ENCODE peak calls at places on chromosomes 12 and 14, in nine cellular contexts. I is psoas muscle, L is Panc1, G is body of pancreas, O is tibial artery, Q is ovary, J is upper lobe of left lung, V is HepG2, Y is thyroid gland. D is an unnamed sample. For H3K9me3, the result is how much of the 10 kb centered on the place peaks cover.

GRCh38 chr12:49964849-49965624 is 3.4 kb downstream of the AQP5 start:
- DNase-seq in G (no peak), O (no peak), V (no peak), J (no peak), L (no peak), Q (no peak), I (no peak), Y (no peak), D (no peak)

GRCh38 chr14:85088231-85088630 is 441.7 kb upstream of the FLRT2 start:
- DNase-seq in G (no peak), V (no peak), Q (no peak), O (no peak), L (no peak), I (no peak), J (no peak), Y (no peak), D (no peak)

GRCh38 chr14:26379951-26380350 is 217.9 kb downstream of the NOVA1 start:
- DNase-seq in J (no peak), G (no peak), O (no peak), Y (no peak), I (no peak), V (no peak), Q (no peak), L (no peak), D (no peak)

GRCh38 chr12:54197037-54197909 is 8.5 kb upstream of the SMUG1 start:
- DNase-seq in Q (no peak), L (no peak), O (no peak), V (no peak), Y (no peak), J (no peak), G (no peak), I (peak), D (no peak)

GRCh38 chr14:37246427-37246829 is 48.7 kb downstream of the MIPOL1 start:
- DNase-seq in J (no peak), Q (no peak), V (peak), G (no peak), L (no peak), I (no peak), Y (no peak), O (no peak), D (no peak)

GRCh38 chr14:72608391-72609204 is 285.3 kb downstream of the DPF3 start:
- DNase-seq in I (no peak), G (no peak), V (no peak), Y (no peak), L (peak), Q (no peak), J (no peak), O (no peak), D (peak)

GRCh38 chr12:38880288-38880687 is 25.1 kb downstream of the CPNE8 start:
- DNase-seq in V (no peak), G (no peak), L (no peak), Q (no peak), J (no peak), I (no peak), O (no peak), Y (no peak), D (no peak)

GRCh38 chr12:26293612-26294011 is 98.2 kb downstream of the SSPN start:
- DNase-seq in I (no peak), J (no peak), O (no peak), G (no peak), Y (peak), V (no peak), Q (no peak), L (no peak), D (no peak)

GRCh38 chr14:72782817-72783216 is 111.1 kb downstream of the DPF3 start:
- DNase-seq in J (no peak), I (no peak), O (no peak), V (no peak), Q (no peak), L (no peak), Y (no peak), G (no peak), D (no peak)

GRCh38 chr14:73785834-73786631 is 65.6 kb upstream of the PTGR2 start:
- DNase-seq in Q (peak), O (peak), J (peak), G (peak), V (peak), I (peak), Y (peak), L (no peak), D (peak)
- TF ChIP-seq CTCF in Q (peak), O (peak), J (peak), G (no peak), V (peak), I (peak), Y (no peak), L (no peak), D (no peak)

GRCh38 chr12:75315518-75315917 is 14.6 kb downstream of the CAPS2 start:
- DNase-seq in O (no peak), Q (no peak), I (no peak), L (no peak), Y (no peak), G (no peak), J (no peak), V (no peak), D (no peak)
- H3K4me3 ChIP-seq in O (no peak), Q (no peak), I (no peak), L (no peak), Y (no peak), G (no peak), J (no peak), V (no peak), D (no peak)

GRCh38 chr14:105878125-105878524 is 351.7 kb downstream of the TMEM121 start:
- DNase-seq in I (peak), V (no peak), O (peak), Y (no peak), L (no peak), Q (no peak), G (peak), J (peak), D (peak)
- H3K9me3 ChIP-seq in I (under half), V (under half), O (under half), Y (under half), L (under half), Q (under half), G (under half), J (under half), D (under half)

GRCh38 chr14:76051717-76052459 is 66.3 kb downstream of the IFT43 start:
- DNase-seq in L (no peak), V (no peak), O (no peak), Q (no peak), G (no peak), Y (no peak), J (no peak), I (no peak), D (no peak)

GRCh38 chr14:76045773-76046172 is 60.2 kb downstream of the IFT43 start:
- DNase-seq in J (no peak), V (no peak), Y (no peak), Q (no peak), G (no peak), I (no peak), O (no peak), L (no peak), D (no peak)

GRCh38 chr14:76053576-76054369 is 68.2 kb downstream of the IFT43 start:
- DNase-seq in I (no peak), Y (no peak), V (no peak), Q (no peak), L (no peak), J (no peak), G (no peak), O (no peak), D (no peak)

GRCh38 chr14:76050797-76051392 is 65.3 kb downstream of the IFT43 start:
- DNase-seq in G (peak), Q (peak), O (no peak), I (no peak), L (peak), Y (peak), J (no peak), V (peak), D (peak)

GRCh38 chr14:76050250-76050649 is 64.7 kb downstream of the IFT43 start:
- DNase-seq in G (no peak), Q (no peak), O (no peak), V (no peak), I (no peak), L (no peak), Y (no peak), J (no peak), D (no peak)
- TF ChIP-seq CTCF in G (no peak), Q (no peak), O (no peak), V (no peak), I (no peak), L (no peak), Y (no peak), J (no peak), D (no peak)

GRCh38 chr14:81511110-81511900 is 22.3 kb downstream of the SEL1L start:
- DNase-seq in Q (no peak), O (no peak), V (peak), L (no peak), J (no peak), Y (no peak), I (no peak), G (no peak), D (no peak)
- H3K4me3 ChIP-seq in Q (no peak), O (no peak), V (no peak), L (no peak), J (no peak), Y (no peak), I (no peak), G (no peak), D (no peak)

DNA sequence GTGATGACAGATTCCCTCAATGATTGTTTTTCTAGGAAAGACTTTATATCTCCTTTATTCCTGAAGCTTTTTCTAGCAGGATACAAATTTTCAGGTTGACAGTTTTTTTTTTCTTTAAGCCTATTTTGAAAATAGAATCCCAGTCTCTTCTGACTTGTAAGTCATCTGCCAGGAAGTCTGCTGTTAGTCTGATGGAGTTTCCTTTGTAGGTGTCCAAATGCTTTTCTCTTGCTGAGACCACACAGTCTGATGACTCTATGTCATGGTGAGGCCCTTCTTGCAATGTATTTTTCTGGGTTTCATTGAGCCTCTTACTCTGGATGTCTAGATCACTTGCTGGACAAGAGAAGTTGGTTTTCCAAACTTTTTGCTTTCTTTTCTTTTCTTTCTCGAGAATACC is 30.6 kb downstream of the USP15 start:
- DNase-seq in G (no peak), Y (no peak), O (no peak), J (no peak), V (no peak), I (no peak), Q (no peak), L (no peak), D (no peak)
- H3K9me3 ChIP-seq in G (under half), Y (under half), O (under half), J (under half), V (under half), I (under half), Q (under half), L (under half), D (under half)